ENCODE peak calls at places on chromosome 1, in four cellular contexts. One of them, this sample, is unnamed.

GRCh38 chr1:197908695-197909336 is 6.4 kb downstream of the C1orf53 start:
- DNase-seq in Panc1: no peak
- DNase-seq in spleen: no peak
- DNase-seq in cardiac muscle cell: no peak
- DNase-seq in this sample: no peak

GRCh38 chr1:57832616-57833015 is 408.8 kb upstream of the DAB1 start:
- DNase-seq in Panc1: no peak
- DNase-seq in spleen: no peak
- DNase-seq in cardiac muscle cell: no peak
- DNase-seq in this sample: no peak

GRCh38 chr1:94980049-94980908 is 53.4 kb upstream of the CNN3 start:
- DNase-seq in Panc1: no peak
- DNase-seq in spleen: no peak
- DNase-seq in cardiac muscle cell: no peak
- DNase-seq in this sample: no peak

GRCh38 chr1:2894381-2895041 is 93.0 kb upstream of the TTC34 start:
- DNase-seq in Panc1: no peak
- DNase-seq in spleen: no peak
- DNase-seq in cardiac muscle cell: no peak
- DNase-seq in this sample: no peak

GRCh38 chr1:213070399-213070798 is 19.4 kb downstream of the RPS6KC1 start:
- DNase-seq in Panc1: no peak
- DNase-seq in spleen: no peak
- DNase-seq in cardiac muscle cell: no peak
- DNase-seq in this sample: peak

GRCh38 chr1:200165493-200166220 is 138.1 kb downstream of the NR5A2 start:
- DNase-seq in Panc1: no peak
- DNase-seq in spleen: no peak
- DNase-seq in cardiac muscle cell: no peak
- DNase-seq in this sample: no peak

GRCh38 chr1:59005491-59006308 is 221.9 kb upstream of the JUN start:
- DNase-seq in Panc1: no peak
- DNase-seq in spleen: no peak
- DNase-seq in cardiac muscle cell: no peak
- DNase-seq in this sample: no peak

GRCh38 chr1:170854677-170855076 is 80.7 kb upstream of the MROH9 start:
- DNase-seq in Panc1: no peak
- DNase-seq in spleen: no peak
- DNase-seq in cardiac muscle cell: no peak
- DNase-seq in this sample: no peak

GRCh38 chr1:18540136-18540765 is 59.5 kb downstream of the KLHDC7A start:
- DNase-seq in Panc1: no peak
- DNase-seq in spleen: no peak
- DNase-seq in cardiac muscle cell: no peak
- DNase-seq in this sample: no peak

GRCh38 chr1:106879538-106879937 is 176.9 kb upstream of the PRMT6 start:
- DNase-seq in Panc1: no peak
- DNase-seq in spleen: no peak
- DNase-seq in cardiac muscle cell: peak
- DNase-seq in this sample: no peak

GRCh38 chr1:223729906-223730305 is 17.6 kb downstream of the CAPN2 start:
- DNase-seq in Panc1: no peak
- DNase-seq in spleen: no peak
- DNase-seq in cardiac muscle cell: no peak
- DNase-seq in this sample: no peak

GRCh38 chr1:223732993-223733798 is 20.9 kb downstream of the CAPN2 start:
- DNase-seq in Panc1: no peak
- DNase-seq in spleen: no peak
- DNase-seq in cardiac muscle cell: no peak
- DNase-seq in this sample: no peak

GRCh38 chr1:223727541-223727940 is 15.2 kb downstream of the CAPN2 start:
- DNase-seq in Panc1: no peak
- DNase-seq in spleen: no peak
- DNase-seq in cardiac muscle cell: no peak
- DNase-seq in this sample: no peak

GRCh38 chr1:223731076-223731770 is 18.9 kb downstream of the CAPN2 start:
- DNase-seq in Panc1: no peak
- DNase-seq in spleen: no peak
- DNase-seq in cardiac muscle cell: peak
- DNase-seq in this sample: no peak

DNA sequence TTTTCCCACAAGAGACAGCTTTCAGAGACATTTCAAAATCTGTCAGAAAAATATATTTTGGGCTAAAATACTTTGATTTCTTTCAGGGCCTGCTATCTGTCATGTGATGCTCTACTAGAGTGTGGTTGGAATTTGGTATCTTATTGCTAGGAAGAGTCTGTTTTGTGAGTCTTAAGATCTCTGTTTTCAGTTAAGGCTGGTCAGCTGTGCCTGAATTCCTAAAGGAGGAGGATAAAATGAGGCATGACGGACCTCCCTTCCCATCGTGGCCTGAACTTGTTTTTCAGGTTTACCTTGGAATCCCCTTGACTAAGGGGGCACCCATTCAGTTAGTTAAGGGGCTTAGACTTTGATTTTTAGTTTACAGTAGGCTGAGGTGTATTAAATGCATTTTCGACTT is 18.1 kb downstream of the CAPN2 start:
- DNase-seq in Panc1: no peak
- DNase-seq in spleen: no peak
- DNase-seq in cardiac muscle cell: no peak
- DNase-seq in this sample: no peak
- H3K27ac ChIP-seq in Panc1: peak
- H3K27ac ChIP-seq in spleen: peak
- H3K27ac ChIP-seq in cardiac muscle cell: no peak
- H3K27ac ChIP-seq in this sample: peak

GRCh38 chr1:203048555-203049051 is 22.3 kb downstream of the PPFIA4 start:
- DNase-seq in Panc1: no peak
- DNase-seq in spleen: no peak
- DNase-seq in cardiac muscle cell: peak
- DNase-seq in this sample: no peak
- TF ChIP-seq CTCF in Panc1: no peak
- TF ChIP-seq CTCF in spleen: no peak
- TF ChIP-seq CTCF in cardiac muscle cell: no peak
- TF ChIP-seq CTCF in this sample: no peak

DNA sequence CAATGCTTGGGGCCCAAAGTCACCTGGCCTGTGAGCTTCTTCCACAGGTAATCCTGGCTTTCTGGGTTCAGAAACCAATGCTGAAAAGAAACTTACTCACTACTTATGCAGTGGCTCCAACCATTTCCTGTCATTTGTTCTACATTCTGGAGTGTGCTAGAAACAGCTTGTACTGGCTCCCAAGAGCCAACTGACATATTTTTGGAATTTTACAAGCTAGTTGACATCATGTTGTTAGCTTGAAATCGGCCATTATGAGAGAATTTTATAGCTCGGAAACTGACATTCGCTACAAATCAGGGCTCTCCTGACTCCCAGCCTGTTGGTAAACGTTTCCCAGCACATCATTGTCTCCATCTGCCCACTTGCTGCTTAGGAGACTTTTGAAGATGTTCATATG is 67.4 kb downstream of the DNTTIP2 start:
- DNase-seq in Panc1: no peak
- DNase-seq in spleen: no peak
- DNase-seq in cardiac muscle cell: no peak
- DNase-seq in this sample: no peak
- H3K27ac ChIP-seq in Panc1: peak
- H3K27ac ChIP-seq in spleen: peak
- H3K27ac ChIP-seq in cardiac muscle cell: no peak
- H3K27ac ChIP-seq in this sample: no peak

GRCh38 chr1:91278754-91279153 is 125.9 kb downstream of the HFM1 start:
- DNase-seq in Panc1: no peak
- DNase-seq in spleen: no peak
- DNase-seq in cardiac muscle cell: no peak
- DNase-seq in this sample: no peak
- TF ChIP-seq CTCF in Panc1: peak
- TF ChIP-seq CTCF in spleen: no peak
- TF ChIP-seq CTCF in cardiac muscle cell: peak
- TF ChIP-seq CTCF in this sample: peak